ENCODE peak calls at places on chromosome 11, in ten cellular contexts. R is activated CD8-positive, alpha-beta T cell treated with anti-CD3 and anti-CD28 coated beads, Interleukin-2, amount 10 ng/mL, durations not matched to agents 7 days and 5 days; K is Kasumi-1; P is HuH-7; Y is GM12865; D is mammary epithelial cell; C is transverse colon; M is lung microvascular endothelial cell; W is NCI-H1436; E is fibroblast of mammary gland. O is an unnamed sample.

GRCh38 chr11:36073411-36074203 is 129.7 kb downstream of the LDLRAD3 start:
- DNase-seq in R (no peak), K (no peak), P (no peak), Y (peak; percentile 3), D (peak; percentile 30), C (no peak), M (peak; percentile 64), W (no peak), E (peak; percentile 85), O (peak; percentile 32)

GRCh38 chr11:32852142-32852541 is 22.4 kb downstream of the PRRG4 start:
- DNase-seq in R (no peak), K (no peak), P (no peak), Y (no peak), D (peak; percentile 83), C (peak; percentile 52), M (peak; percentile 7), W (no peak), E (peak; percentile 66), O (peak; percentile 23)

GRCh38 chr11:6219359-6219758 is 14.0 kb downstream of the C11orf42 start:
- DNase-seq in R (no peak), K (no peak), P (no peak), Y (no peak), D (peak; percentile 89), C (peak; percentile 36), M (peak; percentile 3), W (no peak), E (peak; percentile 96), O (peak; percentile 92)

GRCh38 chr11:33712436-33712835 is 11.8 kb upstream of the C11orf91 start:
- DNase-seq in R (no peak), K (no peak), P (no peak), Y (no peak), D (no peak), C (no peak), M (no peak), W (no peak), E (no peak), O (no peak)

GRCh38 chr11:124760806-124761205 is 1.3 kb downstream of the ESAM start:
- DNase-seq in R (no peak), K (no peak), P (no peak), Y (no peak), D (no peak), C (no peak), M (no peak), W (no peak), E (no peak), O (no peak)

GRCh38 chr11:69284081-69284511 is 9.9 kb upstream of the MYEOV start:
- DNase-seq in R (no peak), K (no peak), P (no peak), Y (no peak), D (no peak), C (no peak), M (no peak), W (no peak), E (no peak), O (no peak)

GRCh38 chr11:66749091-66749490 is 20.1 kb upstream of the SPTBN2 start:
- DNase-seq in R (no peak), K (no peak), P (no peak), Y (no peak), D (peak; percentile 20), C (no peak), M (no peak), W (no peak), E (no peak), O (no peak)

GRCh38 chr11:133269272-133269671 is 263.0 kb downstream of the OPCML start:
- DNase-seq in R (no peak), K (no peak), P (no peak), Y (peak; percentile 90), D (no peak), C (no peak), M (no peak), W (no peak), E (no peak), O (no peak)

GRCh38 chr11:17479284-17480214 is 2.9 kb upstream of the ABCC8 start:
- DNase-seq in R (no peak), K (no peak), P (peak; percentile 77), Y (no peak), D (peak; percentile 48), C (peak; percentile 41), M (peak; percentile 27), W (peak; percentile 51), E (no peak), O (peak; percentile 19)

GRCh38 chr11:119363874-119364590 is 17.5 kb downstream of the USP2 start:
- DNase-seq in R (peak; percentile 51), K (peak; percentile 38), P (peak; percentile 80), Y (peak; percentile 32), D (no peak), C (peak; percentile 68), M (peak; percentile 67), W (no peak), E (no peak), O (no peak)

GRCh38 chr11:111913031-111913861 is 712 bp downstream of the HSPB2 start:
- DNase-seq in R (no peak), K (no peak), P (no peak), Y (no peak), D (no peak), C (no peak), M (no peak), W (no peak), E (no peak), O (no peak)

GRCh38 chr11:35237860-35238715 is 99.1 kb downstream of the CD44 start:
- DNase-seq in R (peak; percentile 73), K (peak; percentile 66), P (peak; percentile 15), Y (peak; percentile 87), D (no peak), C (peak; percentile 54), M (peak; percentile 86), W (peak; percentile 15), E (peak; percentile 64), O (no peak)

GRCh38 chr11:130381317-130381716 is 47.1 kb downstream of the ADAMTS8 start:
- DNase-seq in R (no peak), K (no peak), P (no peak), Y (no peak), D (no peak), C (no peak), M (no peak), W (no peak), E (no peak), O (peak; percentile 15)

GRCh38 chr11:108223449-108224149 is 732 bp downstream of the ATM start:
- DNase-seq in R (peak; percentile 57), K (peak; percentile 13), P (no peak), Y (peak; percentile 76), D (peak; percentile 7), C (no peak), M (peak; percentile 7), W (no peak), E (peak; percentile 32), O (no peak)

GRCh38 chr11:93740802-93741093 is 547 bp downstream of the TAF1D start:
- DNase-seq in R (peak; percentile 72), K (peak; percentile 61), P (peak; percentile 36), Y (peak; percentile 85), D (peak; percentile 32), C (peak; percentile 64), M (peak; percentile 63), W (peak; percentile 22), E (peak; percentile 64), O (peak; percentile 46)

GRCh38 chr11:31921066-31921465 is 109.9 kb upstream of the PAX6 start:
- DNase-seq in R (no peak), K (no peak), P (no peak), Y (no peak), D (no peak), C (no peak), M (no peak), W (no peak), E (no peak), O (peak; percentile 22)

GRCh38 chr11:109994896-109995295 is 98.3 kb upstream of the ZC3H12C start:
- DNase-seq in R (no peak), K (no peak), P (no peak), Y (no peak), D (no peak), C (no peak), M (no peak), W (no peak), E (peak; percentile 10), O (no peak)

GRCh38 chr11:126139541-126140091 is 71.8 kb downstream of the RPUSD4 start:
- DNase-seq in R (no peak), K (no peak), P (no peak), Y (no peak), D (no peak), C (no peak), M (no peak), W (no peak), E (peak; percentile 72), O (no peak)

GRCh38 chr11:112724194-112724790 is 236.9 kb upstream of the NCAM1 start:
- DNase-seq in R (no peak), K (no peak), P (no peak), Y (no peak), D (no peak), C (no peak), M (no peak), W (no peak), E (no peak), O (no peak)

GRCh38 chr11:22082178-22082577 is 110.7 kb upstream of the ANO5 start:
- DNase-seq in R (no peak), K (no peak), P (no peak), Y (no peak), D (no peak), C (no peak), M (no peak), W (no peak), E (no peak), O (no peak)

GRCh38 chr11:10012068-10012467 is 282.0 kb downstream of the SBF2 start:
- DNase-seq in R (no peak), K (no peak), P (no peak), Y (no peak), D (no peak), C (no peak), M (no peak), W (no peak), E (no peak), O (no peak)

GRCh38 chr11:293852-294661 is 5.1 kb downstream of the PGGHG start:
- DNase-seq in R (no peak), K (no peak), P (no peak), Y (no peak), D (no peak), C (no peak), M (no peak), W (no peak), E (no peak), O (no peak)

GRCh38 chr11:85171648-85172257 is 455.4 kb downstream of the DLG2 start:
- DNase-seq in R (no peak), K (no peak), P (no peak), Y (no peak), D (no peak), C (no peak), M (no peak), W (no peak), E (no peak), O (no peak)

GRCh38 chr11:15145151-15145550 is 30.4 kb downstream of the INSC start:
- DNase-seq in R (no peak), K (no peak), P (no peak), Y (no peak), D (no peak), C (no peak), M (no peak), W (no peak), E (no peak), O (no peak)

GRCh38 chr11:77619576-77620198 is 17.9 kb downstream of the CLNS1A start:
- DNase-seq in R (peak; percentile 46), K (peak; percentile 56), P (no peak), Y (peak; percentile 66), D (peak; percentile 50), C (no peak), M (peak; percentile 57), W (peak; percentile 53), E (peak; percentile 57), O (peak; percentile 69)

GRCh38 chr11:72824020-72824419 is 9.8 kb downstream of the ATG16L2 start:
- DNase-seq in R (no peak), K (no peak), P (no peak), Y (peak; percentile 17), D (no peak), C (no peak), M (no peak), W (no peak), E (no peak), O (no peak)

O was measured in renal cortical epithelial cell.